ENCODE peak calls at places on chromosomes 7 and 10, in seven cellular contexts. Z is transverse colon; K is brain microvascular endothelial cell; W is activated CD8-positive, alpha-beta T cell treated with anti-CD3 and anti-CD28 coated beads for 36 hours; B is endothelial cell; Q is CD4-positive, alpha-beta T cell; C is cardiac fibroblast. T is an unnamed sample.

GRCh38 chr10:121510201-121510771 is 88.0 kb downstream of the FGFR2 start:
- DNase-seq in Z (no peak), B (no peak), K (no peak), W (no peak), Q (no peak), C (no peak), T (no peak)

GRCh38 chr7:76318488-76319353 is 16.2 kb downstream of the HSPB1 start:
- DNase-seq in Z (peak; percentile 86), W (peak; percentile 90), K (peak; percentile 91), C (peak; percentile 92), B (peak; percentile 48), Q (peak; percentile 41), T (peak; percentile 62)

GRCh38 chr10:26621889-26622681 is 75.4 kb upstream of the PDSS1 start:
- DNase-seq in W (peak; percentile 51), K (no peak), Q (peak; percentile 19), C (no peak), B (peak; percentile 52), Z (peak; percentile 67), T (no peak)

GRCh38 chr10:5434017-5434753 is 21.8 kb downstream of the NET1 start:
- DNase-seq in B (no peak), Z (no peak), W (no peak), K (peak; percentile 88), C (peak; percentile 84), Q (no peak), T (no peak)

GRCh38 chr10:4227581-4227980 is 442.6 kb upstream of the KLF6 start:
- DNase-seq in C (no peak), K (no peak), Q (no peak), Z (no peak), B (no peak), W (no peak), T (no peak)

GRCh38 chr10:128140425-128140824 is 14.2 kb upstream of the MKI67 start:
- DNase-seq in W (no peak), Q (no peak), B (no peak), Z (no peak), C (no peak), K (no peak), T (no peak)

GRCh38 chr7:116122972-116123595 is 87.3 kb upstream of the TES start:
- DNase-seq in W (peak; percentile 22), Q (no peak), B (peak; percentile 11), Z (no peak), K (peak; percentile 22), C (peak; percentile 79), T (no peak)

GRCh38 chr7:123916240-123916724 is 8.8 kb upstream of the SPAM1 start:
- DNase-seq in W (no peak), Q (no peak), C (peak; percentile 28), B (no peak), Z (peak; percentile 33), K (no peak), T (no peak)

GRCh38 chr7:154794147-154794780 is 208.7 kb downstream of the PAXIP1 start:
- DNase-seq in Z (peak; percentile 11), Q (no peak), B (peak; percentile 79), K (no peak), C (no peak), W (peak; percentile 42), T (no peak)

GRCh38 chr10:131726967-131727366 is 173.8 kb upstream of the PPP2R2D start:
- DNase-seq in Q (no peak), K (no peak), B (no peak), W (no peak), C (no peak), Z (no peak), T (no peak)

GRCh38 chr10:131675104-131675503 is 225.7 kb upstream of the PPP2R2D start:
- DNase-seq in B (no peak), W (no peak), C (no peak), Z (no peak), K (no peak), Q (no peak), T (no peak)

GRCh38 chr7:101586971-101587370 is 42.1 kb downstream of the MYL10 start:
- DNase-seq in W (no peak), Z (no peak), C (no peak), Q (no peak), B (no peak), K (no peak), T (no peak)

GRCh38 chr7:159107052-159107892 is 37.4 kb downstream of the VIPR2 start:
- DNase-seq in Z (no peak), B (no peak), Q (no peak), W (no peak), K (no peak), C (no peak), T (no peak)

GRCh38 chr7:51160411-51160810 is 156.2 kb downstream of the COBL start:
- DNase-seq in K (no peak), Q (no peak), Z (no peak), B (no peak), C (no peak), W (no peak), T (no peak)

GRCh38 chr7:130831817-130832481 is 97.9 kb upstream of the KLF14 start:
- DNase-seq in Z (no peak), K (no peak), Q (no peak), B (peak; percentile 12), C (peak; percentile 72), W (no peak), T (no peak)

GRCh38 chr10:28410420-28411135 is 107.7 kb upstream of the MPP7 start:
- DNase-seq in Q (no peak), C (no peak), Z (no peak), K (no peak), W (no peak), B (no peak), T (no peak)

GRCh38 chr7:3995187-3995586 is 686.9 kb upstream of the FOXK1 start:
- DNase-seq in K (no peak), B (no peak), Z (no peak), Q (no peak), W (peak; percentile 30), C (no peak), T (no peak)

GRCh38 chr10:49713266-49713665 is 33.8 kb downstream of the C10orf53 start:
- DNase-seq in K (no peak), Z (no peak), C (no peak), Q (no peak), W (no peak), B (no peak), T (no peak)

GRCh38 chr7:84614821-84615506 is 420.4 kb upstream of the SEMA3A start:
- DNase-seq in W (no peak), B (no peak), Z (no peak), Q (no peak), K (peak; percentile 2), C (peak; percentile 54), T (no peak)

GRCh38 chr7:98105942-98106544 is 619 bp upstream of the LMTK2 start:
- DNase-seq in Q (no peak), C (no peak), W (peak; percentile 47), Z (peak; percentile 64), K (no peak), B (no peak), T (no peak)

GRCh38 chr10:43221419-43222293 is 45.2 kb downstream of the RASGEF1A start:
- DNase-seq in B (peak; percentile 57), Q (no peak), Z (peak; percentile 8), C (no peak), W (no peak), K (no peak), T (no peak)

GRCh38 chr7:157945401-157945800 is 608.6 kb downstream of the DNAJB6 start:
- DNase-seq in C (no peak), Q (no peak), B (no peak), Z (no peak), K (no peak), W (no peak), T (no peak)

GRCh38 chr7:27739301-27739913 is 555 bp upstream of the TAX1BP1 start:
- DNase-seq in Z (no peak), K (no peak), W (no peak), C (no peak), B (no peak), Q (no peak), T (no peak)

GRCh38 chr10:7085913-7086589 is 324.8 kb downstream of the SFMBT2 start:
- DNase-seq in C (peak; percentile 4), Q (no peak), W (no peak), B (peak; percentile 10), Z (no peak), K (peak; percentile 39), T (no peak)

GRCh38 chr10:77036993-77037734 is 600.4 kb downstream of the KCNMA1 start:
- DNase-seq in Q (no peak), C (peak; percentile 26), W (no peak), B (peak; percentile 24), K (no peak), Z (no peak), T (no peak)

GRCh38 chr7:104156842-104157277 is 51.0 kb downstream of the ORC5 start:
- DNase-seq in C (peak; percentile 63), Z (no peak), Q (no peak), W (no peak), B (no peak), K (no peak), T (no peak)
- TF ChIP-seq CTCF in C (peak; percentile 68), Z (peak; percentile 40), Q (peak; percentile 54), W (peak; percentile 69), B (peak; percentile 69), K (peak; percentile 55), T (peak; percentile 65)

GRCh38 chr10:120436431-120437142 is 20.4 kb upstream of the PLPP4 start:
- DNase-seq in K (no peak), B (no peak), C (no peak), W (no peak), Z (no peak), Q (no peak), T (no peak)
- TF ChIP-seq CTCF in K (peak; percentile 32), B (no peak), C (no peak), W (no peak), Z (no peak), Q (no peak), T (no peak)

GRCh38 chr10:93599778-93600177 is 1.3 kb downstream of the RBP4 start:
- DNase-seq in K (no peak), W (no peak), B (no peak), Z (no peak), Q (no peak), C (no peak), T (no peak)

GRCh38 chr10:93599335-93599734 is 1.7 kb downstream of the RBP4 start:
- DNase-seq in Z (no peak), W (no peak), Q (no peak), K (no peak), B (no peak), C (no peak), T (no peak)

GRCh38 chr10:93601774-93602162 is 733 bp upstream of the RBP4 start:
- DNase-seq in C (no peak), B (no peak), Z (no peak), K (no peak), W (no peak), Q (no peak), T (no peak)

GRCh38 chr10:93600861-93601773 is at the start of gene RBP4:
- DNase-seq in Q (no peak), C (peak; percentile 38), Z (no peak), K (peak; percentile 1), W (no peak), B (peak; percentile 26), T (no peak)

GRCh38 chr10:93600446-93600860 is 582 bp downstream of the RBP4 start:
- DNase-seq in K (no peak), Q (no peak), W (no peak), C (no peak), Z (no peak), B (no peak), T (no peak)
- TF ChIP-seq CTCF in K (no peak), Q (no peak), W (no peak), C (no peak), Z (no peak), B (no peak), T (no peak)

GRCh38 chr10:73884017-73884416 is 9.7 kb upstream of the CAMK2G start:
- DNase-seq in K (no peak), W (no peak), Z (no peak), B (no peak), Q (no peak), C (no peak), T (no peak)
- TF ChIP-seq CTCF in K (no peak), W (no peak), Z (no peak), B (no peak), Q (no peak), C (no peak), T (no peak)

T was measured in BJ.